ENCODE peak calls at places on chromosomes 12 and 14, in four cellular contexts. P is upper lobe of left lung, D is Panc1, X is progenitor cell of endocrine pancreas. H is an unnamed sample.

GRCh38 chr14:99699861-99700260 is 15.8 kb downstream of the CYP46A1 start:
- DNase-seq in P (no peak), D (no peak), X (no peak), H (no peak)

GRCh38 chr12:57718641-57719528 is 19.7 kb downstream of the AGAP2 start:
- DNase-seq in P (no peak), D (no peak), X (no peak), H (no peak)

GRCh38 chr14:59207506-59207933 is 19.1 kb downstream of the DAAM1 start:
- DNase-seq in D (no peak), X (no peak), P (no peak), H (peak)

GRCh38 chr14:33851366-33851765 is 99.5 kb downstream of the EGLN3 start:
- DNase-seq in X (no peak), D (no peak), P (no peak), H (no peak)

GRCh38 chr12:124240493-124240892 is 54.4 kb upstream of the RFLNA start:
- DNase-seq in P (no peak), D (no peak), X (no peak), H (no peak)

GRCh38 chr14:85131523-85131922 is 398.4 kb upstream of the FLRT2 start:
- DNase-seq in D (no peak), P (peak), X (no peak), H (no peak)

GRCh38 chr14:64770751-64771150 is 66.5 kb downstream of the PLEKHG3 start:
- DNase-seq in X (no peak), P (no peak), D (no peak), H (no peak)

GRCh38 chr14:60654303-60654925 is 5.1 kb upstream of the SIX1 start:
- DNase-seq in D (no peak), X (no peak), P (no peak), H (peak)

GRCh38 chr12:100058482-100059029 is 73.8 kb upstream of the ANKS1B start:
- DNase-seq in D (no peak), P (no peak), X (no peak), H (peak)
- TF ChIP-seq CTCF in D (peak), P (no peak), X (no peak), H (peak)

DNA sequence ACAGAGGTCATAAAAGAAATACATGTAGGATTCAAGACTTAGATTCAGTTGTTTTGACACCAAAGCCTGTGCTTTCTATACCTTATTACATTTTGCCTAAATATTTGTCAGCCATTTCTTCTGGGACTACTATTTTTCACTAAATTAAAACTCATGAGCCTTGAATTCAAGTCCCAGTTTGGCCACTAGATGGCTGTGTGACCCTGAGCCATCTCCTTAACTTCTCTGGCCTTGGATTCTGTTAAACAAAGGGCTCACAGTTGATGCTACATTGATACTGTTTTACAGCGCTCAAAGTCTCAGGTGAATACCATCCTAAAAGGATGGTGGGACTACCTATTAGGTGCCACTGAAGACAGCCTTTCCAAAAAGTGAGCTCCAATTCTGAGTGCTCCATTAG is 39.6 kb upstream of the CCDC198 start:
- DNase-seq in X (no peak), P (no peak), D (peak), H (peak)
- TF ChIP-seq CTCF in X (peak), P (peak), D (peak), H (peak)

DNA sequence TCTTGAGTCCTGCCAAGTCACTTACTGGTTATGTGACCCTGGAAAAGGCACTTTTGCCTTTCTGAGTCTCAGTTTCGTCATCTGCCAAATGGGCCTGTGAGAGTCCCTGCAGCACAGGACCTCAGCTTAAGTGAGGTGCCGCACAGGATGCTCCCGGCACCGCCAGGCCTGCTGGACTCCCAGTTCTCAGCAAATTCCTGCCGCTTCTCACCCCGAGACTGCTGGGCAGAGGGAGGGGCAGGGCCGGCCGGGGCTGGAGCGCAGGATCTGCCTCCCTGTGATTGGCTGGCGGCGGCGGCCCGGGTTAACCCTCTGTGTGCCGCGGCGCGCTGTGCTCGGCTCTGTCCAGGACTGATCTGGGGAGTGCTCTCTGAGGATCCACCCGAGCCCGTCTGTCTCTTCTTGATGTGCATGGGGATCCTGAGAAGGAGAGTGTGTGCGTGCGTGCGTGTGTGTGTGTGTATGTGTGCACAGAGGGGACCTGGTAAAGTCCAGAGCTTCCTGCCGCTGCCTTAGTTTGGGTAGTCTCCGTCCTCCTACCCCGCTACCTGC is 8.6 kb downstream of the SETD1B start:
- DNase-seq in D (no peak), P (peak), X (no peak), H (peak)
- TF ChIP-seq CTCF in D (no peak), P (no peak), X (peak), H (no peak)

GRCh38 chr14:72975776-72976175 is 49.5 kb downstream of the DCAF4 start:
- DNase-seq in X (no peak), P (no peak), D (no peak), H (no peak)
- TF ChIP-seq CTCF in X (no peak), P (no peak), D (no peak), H (peak)

GRCh38 chr14:69344171-69344570 is 53.9 kb downstream of the ERH start:
- DNase-seq in D (no peak), X (no peak), P (no peak), H (no peak)

GRCh38 chr14:69342928-69343525 is 55.1 kb downstream of the ERH start:
- DNase-seq in P (no peak), D (no peak), X (no peak), H (no peak)

GRCh38 chr14:69345402-69345801 is 52.7 kb downstream of the ERH start:
- DNase-seq in D (no peak), X (no peak), P (no peak), H (no peak)

GRCh38 chr14:69349091-69349777 is 48.9 kb downstream of the ERH start:
- DNase-seq in X (no peak), D (no peak), P (no peak), H (no peak)

DNA sequence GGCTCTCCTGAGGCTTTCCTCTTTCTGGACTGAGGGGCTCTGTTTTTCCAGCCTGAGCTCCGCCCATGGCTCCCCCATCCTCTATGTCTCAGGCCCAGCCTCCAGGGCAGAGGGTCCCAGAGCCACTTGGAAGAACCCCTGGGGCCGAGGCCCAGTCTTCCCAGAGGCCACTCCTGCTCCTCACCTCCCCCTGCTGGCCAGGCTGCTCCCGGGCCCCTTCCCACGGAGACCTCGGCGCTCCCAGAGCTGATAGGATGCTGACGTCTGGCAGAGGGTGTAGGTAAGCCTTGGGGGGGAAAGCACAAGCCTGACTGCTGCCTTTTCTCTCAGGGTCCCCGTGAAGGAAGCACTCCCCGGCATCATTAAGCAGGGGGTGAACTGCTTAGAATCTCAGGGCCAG is 51.4 kb downstream of the ERH start:
- DNase-seq in D (no peak), X (peak), P (no peak), H (no peak)
- TF ChIP-seq CTCF in D (peak), X (peak), P (peak), H (peak)

DNA sequence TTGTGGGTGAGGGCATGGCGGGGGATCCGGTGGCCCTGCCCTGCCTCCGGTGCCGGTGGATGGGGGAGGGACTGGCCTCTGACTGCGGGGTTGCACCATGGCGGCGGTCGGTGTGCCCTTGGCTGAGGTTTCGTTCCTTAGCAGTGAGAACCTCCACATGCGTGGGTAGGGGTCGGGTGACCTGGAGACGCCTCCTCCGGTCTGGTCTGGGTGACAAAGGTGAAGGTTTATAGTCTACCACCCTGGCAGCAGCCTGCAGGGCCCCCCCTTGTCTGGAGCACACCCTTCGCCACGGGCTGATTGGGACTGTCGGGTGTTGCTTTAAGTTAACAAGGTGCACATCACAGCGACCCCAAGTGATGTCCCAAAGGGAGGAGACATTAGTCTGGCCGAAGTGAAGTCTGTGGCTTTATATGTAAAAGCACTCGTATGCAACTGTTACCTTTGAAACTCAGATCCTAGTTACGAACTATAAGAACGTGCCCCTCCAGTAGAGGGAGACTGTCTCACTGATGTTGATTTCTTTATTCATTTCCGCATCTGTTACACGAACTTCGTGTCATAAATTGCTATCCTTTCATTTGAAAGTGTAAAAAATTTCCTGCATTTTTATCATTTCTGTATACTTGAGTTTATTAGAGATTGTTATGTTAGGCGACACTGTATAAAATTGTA is 74.4 kb downstream of the WDR20 start:
- DNase-seq in P (no peak), D (no peak), X (no peak), H (no peak)
- TF ChIP-seq CTCF in P (no peak), D (no peak), X (no peak), H (no peak)

DNA sequence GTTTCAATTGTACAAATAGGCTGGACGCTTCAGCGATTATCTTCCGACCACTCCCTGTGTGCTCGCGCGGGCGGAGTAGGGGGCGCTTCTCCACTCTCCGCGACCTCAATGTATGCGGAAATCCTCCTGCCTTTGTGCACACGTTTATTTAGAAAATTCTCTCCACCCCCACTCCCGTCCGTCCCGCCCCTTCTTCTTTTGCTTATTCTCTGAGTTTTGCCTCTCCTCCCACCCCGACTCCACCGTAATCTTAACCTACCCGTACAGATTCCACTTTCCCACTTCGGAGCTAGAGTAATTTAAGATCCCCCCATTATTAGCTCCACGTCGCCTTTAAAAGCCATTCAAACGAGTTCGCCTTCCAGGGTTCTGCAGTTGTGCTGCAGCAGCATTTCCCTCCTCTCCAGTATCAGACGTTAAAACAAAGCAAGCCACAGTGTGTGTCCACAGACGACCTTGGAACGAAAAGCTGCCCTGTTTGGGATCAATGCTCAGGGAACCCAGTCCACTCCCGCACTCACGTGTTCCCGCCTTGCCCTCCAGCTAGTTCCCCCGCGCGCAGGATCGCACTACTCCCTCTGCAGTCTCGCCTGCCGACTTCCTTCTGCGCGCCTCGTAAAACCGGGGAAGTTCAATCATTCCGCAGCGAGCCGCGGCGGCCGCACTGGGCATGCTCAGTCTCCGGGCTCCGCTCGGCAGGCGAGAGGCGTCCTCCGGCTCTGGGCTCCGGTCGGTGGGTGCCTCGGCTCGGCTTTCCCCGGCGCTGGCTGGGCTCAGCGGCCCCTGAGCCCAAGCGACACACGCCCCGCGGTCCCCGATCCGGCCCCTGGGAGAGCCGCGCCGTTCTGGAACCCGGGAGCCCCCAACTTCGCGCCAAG is at the start of gene ANO6:
- DNase-seq in D (no peak), X (peak), P (peak), H (peak)
- TF ChIP-seq CTCF in D (peak), X (peak), P (no peak), H (peak)

GRCh38 chr14:105201156-105201927 is 20.2 kb upstream of the NUDT14 start:
- DNase-seq in D (no peak), P (no peak), X (no peak), H (no peak)
- TF ChIP-seq CTCF in D (peak), P (no peak), X (peak), H (peak)